ENCODE peak calls at places on chromosomes 2 and 18, in ten cellular contexts. L is gastrocnemius medialis, M is body of pancreas, N is A549, P is Peyer's patch, W is IMR-90, Z is tibial nerve, K is thyroid gland, A is prostate gland, J is breast epithelium. T is an unnamed sample.

GRCh38 chr2:78431241-78431640 is 594.3 kb upstream of the REG3G start:
- DNase-seq in L (no peak), M (no peak), N (peak), P (no peak), W (no peak), Z (no peak), K (no peak), A (no peak), J (no peak), T (no peak)

GRCh38 chr2:10308866-10309265 is 6.2 kb downstream of the HPCAL1 start:
- DNase-seq in L (no peak), M (no peak), N (no peak), P (no peak), W (no peak), Z (no peak), K (no peak), A (no peak), J (no peak), T (no peak)

GRCh38 chr2:217440000-217440399 is 562.8 kb downstream of the TNS1 start:
- DNase-seq in L (no peak), M (no peak), N (no peak), P (no peak), W (peak), Z (peak), K (peak), A (no peak), J (no peak), T (no peak)

GRCh38 chr2:15913146-15913545 is 27.2 kb upstream of the MYCN start:
- DNase-seq in L (no peak), M (no peak), N (peak), P (no peak), W (no peak), Z (no peak), K (peak), A (no peak), J (no peak), T (no peak)

GRCh38 chr18:32111706-32112105 is 20.0 kb downstream of the RNF138 start:
- DNase-seq in L (no peak), M (no peak), N (no peak), P (no peak), W (no peak), Z (no peak), K (no peak), A (no peak), J (no peak), T (no peak)

GRCh38 chr18:34809697-34810096 is 99.6 kb downstream of the DTNA start:
- DNase-seq in L (peak), M (peak), N (peak), P (no peak), W (peak), Z (peak), K (peak), A (no peak), J (no peak), T (peak)

GRCh38 chr2:42840141-42840540 is 47.8 kb upstream of the HAAO start:
- DNase-seq in L (no peak), M (no peak), N (no peak), P (no peak), W (no peak), Z (no peak), K (no peak), A (no peak), J (no peak), T (peak)

GRCh38 chr2:56195563-56195962 is 11.8 kb downstream of the CCDC85A start:
- DNase-seq in L (no peak), M (no peak), N (no peak), P (no peak), W (no peak), Z (no peak), K (no peak), A (no peak), J (no peak), T (no peak)

GRCh38 chr2:66021296-66021695 is 413.6 kb upstream of the MEIS1 start:
- DNase-seq in L (no peak), M (no peak), N (no peak), P (no peak), W (no peak), Z (no peak), K (no peak), A (no peak), J (no peak), T (no peak)

GRCh38 chr2:46136481-46136880 is 160.7 kb upstream of the EPAS1 start:
- DNase-seq in L (no peak), M (no peak), N (no peak), P (no peak), W (no peak), Z (no peak), K (peak), A (no peak), J (no peak), T (no peak)

GRCh38 chr2:237686659-237687136 is 59.3 kb downstream of the LRRFIP1 start:
- DNase-seq in L (peak), M (no peak), N (peak), P (no peak), W (peak), Z (no peak), K (no peak), A (no peak), J (no peak), T (no peak)

GRCh38 chr2:75580156-75580555 is 19.4 kb upstream of the EVA1A start:
- DNase-seq in L (no peak), M (no peak), N (no peak), P (no peak), W (no peak), Z (no peak), K (no peak), A (no peak), J (no peak), T (no peak)

GRCh38 chr18:23259701-23260661 is 124.7 kb downstream of the CABLES1 start:
- DNase-seq in L (peak), M (peak), N (no peak), P (peak), W (peak), Z (peak), K (peak), A (peak), J (peak), T (peak)

GRCh38 chr2:168156661-168157060 is 90.7 kb downstream of the STK39 start:
- DNase-seq in L (no peak), M (no peak), N (peak), P (no peak), W (peak), Z (no peak), K (no peak), A (peak), J (peak), T (no peak)

DNA sequence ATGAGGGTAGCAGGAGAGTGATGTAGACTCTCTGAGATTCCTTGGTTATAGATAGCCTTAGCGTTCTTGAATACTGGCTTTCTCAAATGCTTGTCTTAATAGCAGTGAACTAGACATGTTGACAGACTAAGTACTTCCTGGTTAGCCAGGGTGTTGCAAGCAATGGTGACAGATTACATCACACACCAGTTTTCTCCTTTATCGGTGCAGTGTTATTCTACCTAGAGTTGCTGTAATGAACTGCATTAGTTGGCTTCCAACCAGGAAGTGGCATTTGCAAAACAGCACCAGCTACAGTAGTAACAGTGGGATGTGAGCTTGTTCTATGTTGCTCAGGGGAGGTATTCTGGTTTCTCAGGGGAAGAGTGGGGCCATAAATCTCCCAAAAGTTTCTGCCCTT is 582.2 kb upstream of the DDX18 start:
- DNase-seq in L (no peak), M (no peak), N (no peak), P (no peak), W (no peak), Z (no peak), K (no peak), A (no peak), J (no peak), T (no peak)
- TF ChIP-seq CTCF in L (no peak), M (no peak), N (no peak), P (no peak), W (no peak), Z (no peak), K (no peak), A (no peak), J (no peak), T (no peak)

DNA sequence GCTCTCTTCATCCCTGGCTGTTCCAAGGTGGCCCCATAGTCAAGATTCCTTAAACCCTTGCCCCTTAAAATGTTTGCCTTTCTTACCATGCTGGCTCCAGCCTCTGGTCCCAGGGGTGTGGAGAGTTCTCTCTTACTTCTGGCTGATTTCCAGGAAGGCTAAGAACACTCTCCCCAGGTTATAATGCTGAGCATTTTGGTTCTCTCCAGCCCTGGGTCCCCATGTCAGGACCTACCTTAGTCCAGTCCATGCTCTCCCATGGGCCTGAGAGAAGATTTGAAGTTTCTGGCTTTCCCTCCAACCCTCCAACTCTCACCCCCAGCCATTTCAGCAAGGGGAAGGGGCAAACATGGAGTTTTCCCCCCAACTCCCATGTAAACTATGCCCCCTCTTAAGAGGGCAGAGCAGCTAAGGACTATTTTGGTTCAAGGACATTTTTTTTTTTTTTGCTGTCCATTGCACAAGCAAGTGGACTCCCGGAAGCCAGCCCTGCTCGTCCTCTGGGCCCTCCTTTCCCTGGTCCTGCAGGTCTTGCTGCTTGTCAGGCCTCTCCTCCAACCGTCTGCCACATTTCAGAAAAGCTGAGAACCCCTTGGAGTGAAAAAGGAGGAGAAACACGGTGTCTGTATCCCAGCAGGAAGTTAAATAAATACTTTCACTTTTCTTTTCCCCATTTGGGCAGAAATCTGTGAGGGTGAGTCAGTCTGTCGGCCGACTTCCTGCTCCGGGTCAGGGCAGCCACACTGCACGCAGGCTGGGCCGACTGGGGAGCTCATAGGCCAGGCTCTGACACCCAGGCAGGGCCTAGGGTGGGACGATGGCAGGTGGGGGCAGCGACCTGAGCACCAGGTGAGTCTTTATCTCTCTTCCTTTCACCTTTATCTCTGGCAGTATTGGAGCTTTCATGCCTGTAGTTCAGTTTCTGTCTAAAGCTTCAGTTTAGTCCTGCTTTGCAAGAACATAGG is at the start of gene SP140L:
- DNase-seq in L (peak), M (peak), N (peak), P (peak), W (peak), Z (peak), K (peak), A (peak), J (peak), T (peak)
- TF ChIP-seq POLR2A in L (no peak), M (peak), N (no peak), P (peak), W (peak), Z (no peak), K (no peak), A (no peak), J (no peak), T (no peak)

GRCh38 chr2:88959480-88960204 is 268.2 kb downstream of the RPIA start:
- DNase-seq in L (no peak), M (no peak), N (peak), P (no peak), W (peak), Z (no peak), K (no peak), A (no peak), J (no peak), T (no peak)
- TF ChIP-seq CTCF in L (no peak), M (peak), N (no peak), P (no peak), W (no peak), Z (no peak), K (no peak), A (no peak), J (no peak), T (no peak)

DNA sequence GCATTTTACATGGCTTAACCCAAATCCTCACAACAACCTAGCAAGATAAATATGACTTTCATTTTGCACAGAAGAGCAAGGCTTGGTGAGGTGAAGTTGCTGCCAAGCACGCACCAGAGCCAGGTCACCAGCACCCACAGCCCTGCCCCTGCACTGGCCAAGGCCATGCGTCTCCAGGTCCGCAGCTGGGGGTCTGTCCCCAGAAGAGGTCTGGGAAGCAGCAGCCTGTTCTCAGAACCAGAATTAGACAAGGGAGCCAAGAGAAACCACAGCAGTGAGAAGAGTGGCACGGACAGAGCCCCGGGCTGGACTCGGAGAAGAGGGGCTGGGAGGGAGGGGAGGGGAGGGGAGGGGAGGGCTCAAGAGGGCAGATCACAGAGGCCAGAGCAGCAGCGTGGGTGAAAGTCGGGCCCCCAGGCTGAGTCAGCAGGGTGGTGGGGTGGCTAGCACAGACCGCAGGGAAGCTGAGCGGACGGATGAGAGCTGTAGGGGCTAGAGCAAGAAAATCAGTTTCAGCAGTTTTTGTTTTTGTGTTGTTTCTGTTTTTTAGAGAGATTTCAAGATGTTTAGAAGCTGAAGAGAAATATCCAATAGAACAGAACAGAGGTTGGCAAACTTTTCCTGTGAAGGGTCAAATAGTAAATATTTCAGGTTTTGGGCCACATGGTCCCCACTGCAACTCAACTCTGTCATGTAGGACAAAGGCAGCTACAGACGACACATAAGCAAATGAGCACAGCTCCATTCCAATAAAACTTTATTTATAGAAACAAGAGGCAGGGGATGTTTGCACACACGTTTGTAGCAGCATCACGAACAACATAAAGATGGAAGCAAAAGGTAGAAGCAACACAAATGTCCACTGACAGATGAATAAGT is 7.4 kb upstream of the MTERF4 start:
- DNase-seq in L (no peak), M (no peak), N (no peak), P (no peak), W (no peak), Z (no peak), K (no peak), A (no peak), J (no peak), T (peak)
- TF ChIP-seq POLR2A in L (no peak), M (no peak), N (no peak), P (no peak), W (no peak), Z (no peak), K (no peak), A (no peak), J (no peak), T (no peak)

DNA sequence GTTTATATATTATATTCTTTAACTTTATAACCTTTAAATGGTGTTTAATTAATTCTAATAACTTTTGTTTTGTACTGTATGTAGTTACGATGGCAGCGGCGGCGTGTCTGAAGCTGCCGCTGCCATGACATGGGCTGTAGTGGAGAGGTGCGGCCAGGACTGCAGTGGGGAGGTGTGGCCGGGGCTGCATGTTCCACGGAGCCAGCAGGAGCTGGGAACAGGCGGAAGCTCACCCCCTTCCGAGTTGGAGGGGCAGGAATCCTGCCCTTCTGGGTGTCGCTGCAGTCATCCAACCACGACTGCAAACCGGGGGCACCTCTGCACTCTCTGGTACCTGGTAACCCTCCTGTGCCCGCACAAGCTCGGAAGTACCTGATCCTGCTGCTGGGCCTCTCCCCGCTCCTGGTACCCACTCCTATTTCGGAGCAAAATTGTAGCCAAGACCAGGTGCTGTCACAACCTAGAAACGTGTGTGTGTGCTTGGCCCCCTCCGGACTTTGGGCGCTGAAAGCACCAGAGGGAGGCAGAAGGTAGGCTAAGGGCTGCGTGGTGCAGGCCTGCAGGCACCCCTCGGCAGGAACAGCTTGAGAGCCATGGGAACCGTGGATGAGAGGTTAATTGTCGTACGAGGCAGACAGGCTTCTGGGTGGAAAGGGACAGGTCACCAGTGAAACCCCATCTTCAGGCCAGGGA is 1329.7 kb upstream of the SLC39A10 start:
- DNase-seq in L (no peak), M (no peak), N (no peak), P (no peak), W (no peak), Z (no peak), K (no peak), A (no peak), J (no peak), T (no peak)
- TF ChIP-seq CTCF in L (no peak), M (no peak), N (no peak), P (no peak), W (no peak), Z (no peak), K (no peak), A (no peak), J (no peak), T (no peak)

T was measured in lower leg skin.